ENCODE peak calls at places on chromosomes 13 and 19, in four cellular contexts. One of them, this sample, is unnamed.

GRCh38 chr13:77383097-77383496 is 56.2 kb upstream of the MYCBP2 start:
- DNase-seq in upper lobe of left lung: no peak
- DNase-seq in stomach: no peak
- DNase-seq in K562: no peak
- DNase-seq in this sample: no peak

GRCh38 chr13:90272356-90272755 is 1075.1 kb upstream of the MIR17HG start:
- DNase-seq in stomach: no peak
- DNase-seq in upper lobe of left lung: no peak
- DNase-seq in K562: no peak
- DNase-seq in this sample: no peak

GRCh38 chr19:4327252-4327876 is 11.3 kb downstream of the STAP2 start:
- DNase-seq in stomach: peak; percentile 86
- DNase-seq in K562: peak; percentile 97
- DNase-seq in upper lobe of left lung: peak; percentile 85
- DNase-seq in this sample: peak; percentile 89

GRCh38 chr19:14496029-14496848 is at the start of gene GIPC1:
- DNase-seq in K562: peak; percentile 97
- DNase-seq in upper lobe of left lung: peak; percentile 99
- DNase-seq in stomach: peak; percentile 96
- DNase-seq in this sample: peak; percentile 93

GRCh38 chr13:94617389-94618000 is 15.8 kb downstream of the GPR180 start:
- DNase-seq in stomach: no peak
- DNase-seq in K562: peak; percentile 37
- DNase-seq in upper lobe of left lung: no peak
- DNase-seq in this sample: no peak

GRCh38 chr13:92433386-92433785 is 793.2 kb upstream of the GPC6 start:
- DNase-seq in upper lobe of left lung: no peak
- DNase-seq in stomach: no peak
- DNase-seq in K562: no peak
- DNase-seq in this sample: no peak

GRCh38 chr19:36225219-36225892 is 10.4 kb downstream of the ZNF146 start:
- DNase-seq in stomach: no peak
- DNase-seq in K562: no peak
- DNase-seq in upper lobe of left lung: no peak
- DNase-seq in this sample: no peak

GRCh38 chr13:97125051-97125809 is 96.9 kb upstream of the MBNL2 start:
- DNase-seq in stomach: no peak
- DNase-seq in upper lobe of left lung: no peak
- DNase-seq in K562: peak; percentile 20
- DNase-seq in this sample: no peak

GRCh38 chr19:4984448-4984990 is 15.6 kb downstream of the KDM4B start:
- DNase-seq in stomach: no peak
- DNase-seq in K562: no peak
- DNase-seq in upper lobe of left lung: no peak
- DNase-seq in this sample: no peak

GRCh38 chr19:17865364-17866311 is 5.9 kb downstream of the RPL18A start:
- DNase-seq in stomach: peak; percentile 78
- DNase-seq in upper lobe of left lung: no peak
- DNase-seq in K562: peak; percentile 86
- DNase-seq in this sample: no peak

GRCh38 chr19:42420055-42420544 is 7.1 kb downstream of the LIPE start:
- DNase-seq in K562: peak; percentile 82
- DNase-seq in stomach: peak; percentile 48
- DNase-seq in upper lobe of left lung: peak; percentile 72
- DNase-seq in this sample: peak; percentile 87

GRCh38 chr13:106481919-106482318 is 53.5 kb downstream of the EFNB2 start:
- DNase-seq in upper lobe of left lung: no peak
- DNase-seq in stomach: no peak
- DNase-seq in K562: no peak
- DNase-seq in this sample: no peak

GRCh38 chr13:52353116-52353718 is 52.8 kb downstream of the THSD1 start:
- DNase-seq in upper lobe of left lung: no peak
- DNase-seq in stomach: no peak
- DNase-seq in K562: no peak
- DNase-seq in this sample: no peak

GRCh38 chr19:32168111-32168510 is 177.3 kb upstream of the ZNF507 start:
- DNase-seq in K562: no peak
- DNase-seq in stomach: no peak
- DNase-seq in upper lobe of left lung: no peak
- DNase-seq in this sample: no peak

GRCh38 chr19:53655042-53655665 is 23.4 kb downstream of the DPRX start:
- DNase-seq in upper lobe of left lung: no peak
- DNase-seq in stomach: no peak
- DNase-seq in K562: no peak
- DNase-seq in this sample: no peak

GRCh38 chr13:111846396-111847174 is 220.4 kb upstream of the SOX1 start:
- DNase-seq in stomach: no peak
- DNase-seq in K562: no peak
- DNase-seq in upper lobe of left lung: no peak
- DNase-seq in this sample: no peak

GRCh38 chr13:45296259-45296658 is 44.7 kb downstream of the TPT1 start:
- DNase-seq in K562: no peak
- DNase-seq in upper lobe of left lung: no peak
- DNase-seq in stomach: no peak
- DNase-seq in this sample: no peak

GRCh38 chr13:45299194-45299593 is 41.8 kb downstream of the TPT1 start:
- DNase-seq in K562: peak; percentile 54
- DNase-seq in upper lobe of left lung: no peak
- DNase-seq in stomach: no peak
- DNase-seq in this sample: no peak

GRCh38 chr13:45295536-45295935 is 45.4 kb downstream of the TPT1 start:
- DNase-seq in upper lobe of left lung: no peak
- DNase-seq in K562: no peak
- DNase-seq in stomach: no peak
- DNase-seq in this sample: no peak

GRCh38 chr13:45298206-45298505 is 42.8 kb downstream of the TPT1 start:
- DNase-seq in upper lobe of left lung: no peak
- DNase-seq in K562: no peak
- DNase-seq in stomach: no peak
- DNase-seq in this sample: no peak

DNA sequence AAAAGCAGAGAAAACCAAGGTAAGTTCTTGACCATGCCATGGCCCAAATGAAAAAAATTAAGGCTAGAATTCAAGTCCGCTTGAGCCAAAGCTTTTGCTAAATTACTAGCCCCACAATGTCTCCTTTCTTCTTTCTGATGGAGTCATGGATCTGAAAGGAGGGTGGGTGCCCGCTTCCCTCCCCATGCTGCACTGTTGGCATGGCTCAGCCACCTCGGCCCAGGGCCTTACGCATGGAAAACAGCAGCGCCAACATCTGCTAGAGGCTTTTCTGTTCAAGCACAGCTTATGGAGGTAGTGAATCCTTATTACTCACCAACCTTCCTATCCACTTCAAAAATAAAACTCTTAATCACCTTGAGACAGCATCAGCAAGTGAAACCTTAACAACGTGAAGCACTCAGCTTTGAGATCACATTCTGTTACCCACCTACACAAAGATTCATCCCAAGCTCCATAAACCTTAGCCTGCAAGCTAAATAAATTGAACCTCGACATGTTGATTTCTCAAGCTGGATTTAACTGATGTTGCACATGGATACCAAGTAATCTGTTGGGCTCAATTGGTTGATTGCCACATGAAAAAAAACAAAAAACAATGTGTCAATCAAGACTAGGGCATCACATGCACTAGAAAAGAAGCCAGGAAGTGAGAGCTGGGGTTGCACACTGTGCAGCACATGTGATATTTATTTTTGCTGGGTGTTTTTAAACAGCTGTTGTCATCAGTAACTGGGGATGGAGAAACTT is 43.4 kb downstream of the TPT1 start:
- DNase-seq in K562: no peak
- DNase-seq in upper lobe of left lung: no peak
- DNase-seq in stomach: no peak
- DNase-seq in this sample: no peak
- TF ChIP-seq POLR2AphosphoS5 in K562: no peak
- TF ChIP-seq POLR2AphosphoS5 in upper lobe of left lung: no peak
- TF ChIP-seq POLR2AphosphoS5 in stomach: no peak
- TF ChIP-seq POLR2AphosphoS5 in this sample: no peak

DNA sequence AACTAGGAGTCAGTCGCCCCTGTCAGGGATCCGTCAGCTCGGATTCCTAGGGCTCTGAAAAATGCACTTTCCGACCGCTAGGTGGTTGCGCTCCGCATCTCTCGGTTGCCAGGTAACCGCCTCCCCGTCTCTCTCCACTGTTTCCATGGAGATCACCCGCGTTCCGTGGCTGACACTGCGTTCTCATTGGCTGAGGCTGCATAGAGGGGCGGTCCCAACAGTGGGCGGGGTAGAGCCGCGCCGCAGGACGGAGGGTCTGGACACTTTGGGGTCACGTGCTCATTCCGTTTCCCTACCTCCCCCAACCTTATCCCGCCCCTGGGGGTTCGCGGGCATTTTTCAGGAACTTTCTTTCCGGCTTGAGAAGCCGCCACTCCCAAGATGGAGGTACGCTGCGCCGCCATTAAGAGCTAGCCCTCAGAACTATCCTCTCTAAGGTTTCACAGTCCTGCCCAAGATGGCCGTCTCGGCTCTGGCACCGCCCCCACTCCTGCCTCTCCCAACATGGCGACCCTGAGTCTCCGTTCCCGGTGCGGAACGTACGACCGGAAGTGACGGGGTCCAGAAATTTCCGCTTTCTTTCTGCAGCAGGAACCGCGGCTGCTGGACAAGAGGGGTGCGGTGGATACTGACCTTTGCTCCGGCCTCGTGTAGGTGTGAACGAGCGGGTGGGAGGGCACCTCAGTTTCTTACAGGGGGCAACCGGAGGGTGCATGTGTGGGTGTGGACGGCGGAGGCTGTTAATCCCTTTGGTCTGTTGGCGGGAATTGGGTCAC is at the start of the genes ODAD3 and PRKCSH:
- DNase-seq in upper lobe of left lung: peak; percentile 95
- DNase-seq in K562: peak; percentile 99
- DNase-seq in stomach: peak; percentile 99
- DNase-seq in this sample: peak; percentile 99
- TF ChIP-seq POLR2A in upper lobe of left lung: peak; percentile 70
- TF ChIP-seq POLR2A in K562: peak; percentile 83
- TF ChIP-seq POLR2A in stomach: no peak
- TF ChIP-seq POLR2A in this sample: no peak

GRCh38 chr19:6378036-6378435 is 2.3 kb upstream of the PSPN start:
- DNase-seq in upper lobe of left lung: no peak
- DNase-seq in K562: no peak
- DNase-seq in stomach: no peak
- DNase-seq in this sample: no peak
- H3K27ac ChIP-seq in upper lobe of left lung: no peak overlapping the region
- H3K27ac ChIP-seq in K562: no peak overlapping the region
- H3K27ac ChIP-seq in stomach: no peak overlapping the region
- H3K27ac ChIP-seq in this sample: no peak overlapping the region

GRCh38 chr19:858868-859843 is at the start of gene CFD:
- DNase-seq in K562: peak; percentile 46
- DNase-seq in upper lobe of left lung: peak; percentile 92
- DNase-seq in stomach: peak; percentile 38
- DNase-seq in this sample: peak; percentile 91
- TF ChIP-seq POLR2AphosphoS5 in K562: no peak
- TF ChIP-seq POLR2AphosphoS5 in upper lobe of left lung: peak; percentile 58
- TF ChIP-seq POLR2AphosphoS5 in stomach: peak; percentile 58
- TF ChIP-seq POLR2AphosphoS5 in this sample: peak; percentile 81

GRCh38 chr19:662962-663681 is at the start of gene RNF126:
- DNase-seq in upper lobe of left lung: peak; percentile 100
- DNase-seq in stomach: peak; percentile 96
- DNase-seq in K562: peak; percentile 93
- DNase-seq in this sample: peak; percentile 97

GRCh38 chr19:663682-664117 is 686 bp upstream of the RNF126 start:
- DNase-seq in K562: no peak
- DNase-seq in upper lobe of left lung: no peak
- DNase-seq in stomach: no peak
- DNase-seq in this sample: no peak

GRCh38 chr19:660793-661426 is 2.1 kb downstream of the RNF126 start:
- DNase-seq in upper lobe of left lung: peak; percentile 72
- DNase-seq in K562: no peak
- DNase-seq in stomach: peak; percentile 52
- DNase-seq in this sample: peak; percentile 89

GRCh38 chr19:662207-662961 is 630 bp downstream of the RNF126 start:
- DNase-seq in stomach: peak; percentile 68
- DNase-seq in K562: peak; percentile 77
- DNase-seq in upper lobe of left lung: peak; percentile 91
- DNase-seq in this sample: peak; percentile 96

DNA sequence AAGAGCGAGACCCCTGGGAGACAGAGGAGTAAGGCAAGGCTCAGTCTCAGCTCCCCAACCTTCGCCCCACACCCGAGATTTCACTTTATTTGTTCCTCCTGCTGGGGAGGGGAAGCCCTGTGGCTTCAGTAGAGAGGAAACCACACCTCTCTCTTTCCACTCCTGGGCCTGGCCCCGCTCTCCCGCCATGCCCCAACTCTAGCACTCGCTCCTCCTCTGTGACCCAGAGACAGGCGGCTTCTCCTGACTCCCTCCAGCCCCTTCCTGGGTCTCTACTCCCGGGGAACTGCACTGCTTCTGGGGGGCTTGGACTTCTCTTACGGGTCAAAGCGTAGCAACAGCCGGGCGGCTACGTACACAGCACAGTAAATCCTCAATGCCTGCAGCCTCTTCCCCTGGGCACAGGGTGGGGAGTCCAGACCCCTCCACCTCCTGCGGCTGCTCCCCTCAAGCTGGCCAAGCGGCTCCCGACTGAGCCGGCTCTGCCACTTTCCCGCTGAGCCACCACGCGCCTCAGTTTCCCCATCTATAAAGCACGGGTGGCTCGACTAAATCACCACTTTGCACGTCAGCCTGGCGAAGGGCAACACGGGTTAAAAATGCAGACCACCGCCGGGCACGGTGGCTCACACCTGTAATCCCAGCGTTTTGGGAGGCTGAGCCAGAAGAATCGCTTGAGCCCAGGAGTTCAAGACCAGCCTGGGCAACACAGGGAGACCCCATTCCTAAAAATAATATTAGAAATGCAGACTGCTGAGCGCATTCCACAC is 1.4 kb downstream of the RNF126 start:
- DNase-seq in stomach: peak; percentile 60
- DNase-seq in K562: peak; percentile 55
- DNase-seq in upper lobe of left lung: no peak
- DNase-seq in this sample: peak; percentile 90
- TF ChIP-seq POLR2A in stomach: no peak
- TF ChIP-seq POLR2A in K562: no peak
- TF ChIP-seq POLR2A in upper lobe of left lung: no peak
- TF ChIP-seq POLR2A in this sample: no peak

This sample was measured in spleen.